ENCODE peak calls at places on chromosomes 11 and 22, in five cellular contexts. One of them, this sample, is unnamed.

GRCh38 chr11:70740475-70740825 is 342.1 kb downstream of the CTTN start:
- DNase-seq in islet precursor cell: no peak
- DNase-seq in NCI-H1092 treated with DMSO at 0.1 percent for 48 hours: no peak
- DNase-seq in pancreas: no peak
- DNase-seq in KBM-7: no peak
- DNase-seq in this sample: peak; percentile 68

GRCh38 chr22:50302564-50302963 is 4.9 kb downstream of the PLXNB2 start:
- DNase-seq in islet precursor cell: no peak
- DNase-seq in KBM-7: no peak
- DNase-seq in NCI-H1092 treated with DMSO at 0.1 percent for 48 hours: no peak
- DNase-seq in pancreas: no peak
- DNase-seq in this sample: no peak

GRCh38 chr22:49358041-49358440 is 469.6 kb downstream of the BRD1 start:
- DNase-seq in KBM-7: no peak
- DNase-seq in NCI-H1092 treated with DMSO at 0.1 percent for 48 hours: no peak
- DNase-seq in pancreas: no peak
- DNase-seq in islet precursor cell: peak; percentile 36
- DNase-seq in this sample: no peak

GRCh38 chr22:23381661-23382427 is 198.2 kb downstream of the IGLL1 start:
- DNase-seq in islet precursor cell: no peak
- DNase-seq in pancreas: no peak
- DNase-seq in KBM-7: no peak
- DNase-seq in NCI-H1092 treated with DMSO at 0.1 percent for 48 hours: no peak
- DNase-seq in this sample: no peak

GRCh38 chr11:74871037-74871436 is 77.9 kb downstream of the XRRA1 start:
- DNase-seq in KBM-7: no peak
- DNase-seq in NCI-H1092 treated with DMSO at 0.1 percent for 48 hours: no peak
- DNase-seq in pancreas: no peak
- DNase-seq in islet precursor cell: no peak
- DNase-seq in this sample: no peak

GRCh38 chr22:33658775-33659174 is 261.5 kb downstream of the LARGE1 start:
- DNase-seq in NCI-H1092 treated with DMSO at 0.1 percent for 48 hours: no peak
- DNase-seq in islet precursor cell: peak; percentile 56
- DNase-seq in KBM-7: no peak
- DNase-seq in pancreas: no peak
- DNase-seq in this sample: no peak

GRCh38 chr22:24177456-24177855 is 3.8 kb upstream of the SUSD2 start:
- DNase-seq in pancreas: peak; percentile 75
- DNase-seq in islet precursor cell: no peak
- DNase-seq in KBM-7: no peak
- DNase-seq in NCI-H1092 treated with DMSO at 0.1 percent for 48 hours: no peak
- DNase-seq in this sample: no peak

GRCh38 chr11:12063251-12063650 is 47.1 kb upstream of the MICAL2 start:
- DNase-seq in pancreas: no peak
- DNase-seq in NCI-H1092 treated with DMSO at 0.1 percent for 48 hours: no peak
- DNase-seq in islet precursor cell: no peak
- DNase-seq in KBM-7: no peak
- DNase-seq in this sample: no peak

GRCh38 chr11:33734441-33735165 is 1.6 kb downstream of the CD59 start:
- DNase-seq in pancreas: no peak
- DNase-seq in KBM-7: no peak
- DNase-seq in islet precursor cell: no peak
- DNase-seq in NCI-H1092 treated with DMSO at 0.1 percent for 48 hours: no peak
- DNase-seq in this sample: no peak

GRCh38 chr22:37502342-37503182 is 16.4 kb upstream of the MFNG start:
- DNase-seq in pancreas: no peak
- DNase-seq in islet precursor cell: peak; percentile 84
- DNase-seq in NCI-H1092 treated with DMSO at 0.1 percent for 48 hours: no peak
- DNase-seq in KBM-7: no peak
- DNase-seq in this sample: no peak

GRCh38 chr11:12066056-12066798 is 44.2 kb upstream of the MICAL2 start:
- DNase-seq in KBM-7: no peak
- DNase-seq in islet precursor cell: peak; percentile 91
- DNase-seq in pancreas: no peak
- DNase-seq in NCI-H1092 treated with DMSO at 0.1 percent for 48 hours: no peak
- DNase-seq in this sample: peak; percentile 32

GRCh38 chr11:14908214-14908880 is 16.3 kb upstream of the CYP2R1 start:
- DNase-seq in islet precursor cell: peak; percentile 60
- DNase-seq in KBM-7: peak; percentile 57
- DNase-seq in pancreas: no peak
- DNase-seq in NCI-H1092 treated with DMSO at 0.1 percent for 48 hours: peak; percentile 67
- DNase-seq in this sample: peak; percentile 1

GRCh38 chr22:38165929-38166593 is 15.6 kb downstream of the PLA2G6 start:
- DNase-seq in NCI-H1092 treated with DMSO at 0.1 percent for 48 hours: no peak
- DNase-seq in pancreas: no peak
- DNase-seq in KBM-7: no peak
- DNase-seq in islet precursor cell: no peak
- DNase-seq in this sample: no peak

GRCh38 chr11:21511835-21512440 is 680.9 kb upstream of the ANO5 start:
- DNase-seq in islet precursor cell: peak; percentile 89
- DNase-seq in KBM-7: peak; percentile 65
- DNase-seq in pancreas: no peak
- DNase-seq in NCI-H1092 treated with DMSO at 0.1 percent for 48 hours: peak; percentile 75
- DNase-seq in this sample: peak; percentile 85

GRCh38 chr22:37820350-37820749 is 2.8 kb upstream of the GALR3 start:
- DNase-seq in KBM-7: no peak
- DNase-seq in islet precursor cell: no peak
- DNase-seq in pancreas: no peak
- DNase-seq in NCI-H1092 treated with DMSO at 0.1 percent for 48 hours: no peak
- DNase-seq in this sample: no peak

GRCh38 chr11:133930767-133931448 is 25.9 kb downstream of the IGSF9B start:
- DNase-seq in NCI-H1092 treated with DMSO at 0.1 percent for 48 hours: no peak
- DNase-seq in KBM-7: no peak
- DNase-seq in pancreas: peak; percentile 61
- DNase-seq in islet precursor cell: peak; percentile 78
- DNase-seq in this sample: no peak

GRCh38 chr11:30257058-30257457 is 26.2 kb downstream of the FSHB start:
- DNase-seq in pancreas: no peak
- DNase-seq in islet precursor cell: no peak
- DNase-seq in KBM-7: no peak
- DNase-seq in NCI-H1092 treated with DMSO at 0.1 percent for 48 hours: no peak
- DNase-seq in this sample: no peak

GRCh38 chr11:3773180-3773579 is 24.2 kb downstream of the NUP98 start:
- DNase-seq in pancreas: no peak
- DNase-seq in NCI-H1092 treated with DMSO at 0.1 percent for 48 hours: no peak
- DNase-seq in islet precursor cell: no peak
- DNase-seq in KBM-7: no peak
- DNase-seq in this sample: no peak

GRCh38 chr22:30701872-30702271 is 7.2 kb downstream of the OSBP2 start:
- DNase-seq in NCI-H1092 treated with DMSO at 0.1 percent for 48 hours: no peak
- DNase-seq in islet precursor cell: no peak
- DNase-seq in pancreas: no peak
- DNase-seq in KBM-7: no peak
- DNase-seq in this sample: no peak

GRCh38 chr11:43282607-43283440 is 29.0 kb upstream of the API5 start:
- DNase-seq in islet precursor cell: peak; percentile 63
- DNase-seq in pancreas: no peak
- DNase-seq in NCI-H1092 treated with DMSO at 0.1 percent for 48 hours: peak; percentile 23
- DNase-seq in KBM-7: peak; percentile 49
- DNase-seq in this sample: peak; percentile 34

GRCh38 chr11:122186439-122187080 is 70.5 kb upstream of the BLID start:
- DNase-seq in pancreas: no peak
- DNase-seq in islet precursor cell: no peak
- DNase-seq in NCI-H1092 treated with DMSO at 0.1 percent for 48 hours: no peak
- DNase-seq in KBM-7: no peak
- DNase-seq in this sample: no peak

GRCh38 chr11:56890584-56891305 is 98.0 kb upstream of the OR5AK2 start:
- DNase-seq in pancreas: no peak
- DNase-seq in KBM-7: no peak
- DNase-seq in NCI-H1092 treated with DMSO at 0.1 percent for 48 hours: no peak
- DNase-seq in islet precursor cell: no peak
- DNase-seq in this sample: no peak

GRCh38 chr11:130782361-130783221 is 133.7 kb downstream of the SNX19 start:
- DNase-seq in pancreas: no peak
- DNase-seq in NCI-H1092 treated with DMSO at 0.1 percent for 48 hours: no peak
- DNase-seq in KBM-7: no peak
- DNase-seq in islet precursor cell: peak; percentile 77
- DNase-seq in this sample: no peak

GRCh38 chr11:2761131-2762030 is 61.6 kb upstream of the KCNQ1OT1 start:
- DNase-seq in NCI-H1092 treated with DMSO at 0.1 percent for 48 hours: no peak
- DNase-seq in KBM-7: no peak
- DNase-seq in pancreas: peak; percentile 51
- DNase-seq in islet precursor cell: peak; percentile 52
- DNase-seq in this sample: no peak

GRCh38 chr11:46291441-46292143 is 14.1 kb downstream of the CREB3L1 start:
- DNase-seq in NCI-H1092 treated with DMSO at 0.1 percent for 48 hours: no peak
- DNase-seq in KBM-7: no peak
- DNase-seq in pancreas: no peak
- DNase-seq in islet precursor cell: peak; percentile 77
- DNase-seq in this sample: no peak

GRCh38 chr11:35295751-35296150 is 123.6 kb downstream of the SLC1A2 start:
- DNase-seq in islet precursor cell: peak; percentile 59
- DNase-seq in NCI-H1092 treated with DMSO at 0.1 percent for 48 hours: no peak
- DNase-seq in pancreas: no peak
- DNase-seq in KBM-7: no peak
- DNase-seq in this sample: no peak

GRCh38 chr11:64759722-64760719 is at the start of gene PYGM:
- DNase-seq in NCI-H1092 treated with DMSO at 0.1 percent for 48 hours: no peak
- DNase-seq in islet precursor cell: peak; percentile 88
- DNase-seq in KBM-7: peak; percentile 28
- DNase-seq in pancreas: no peak
- DNase-seq in this sample: no peak

GRCh38 chr11:57476883-57477506 is 16.7 kb downstream of the RTN4RL2 start:
- DNase-seq in pancreas: peak; percentile 87
- DNase-seq in KBM-7: no peak
- DNase-seq in islet precursor cell: peak; percentile 73
- DNase-seq in NCI-H1092 treated with DMSO at 0.1 percent for 48 hours: no peak
- DNase-seq in this sample: no peak

GRCh38 chr22:20153945-20154344 is 3.1 kb upstream of the CCDC188 start:
- DNase-seq in islet precursor cell: no peak
- DNase-seq in KBM-7: no peak
- DNase-seq in NCI-H1092 treated with DMSO at 0.1 percent for 48 hours: no peak
- DNase-seq in pancreas: no peak
- DNase-seq in this sample: no peak

GRCh38 chr22:42702675-42703074 is 18.0 kb downstream of the A4GALT start:
- DNase-seq in KBM-7: no peak
- DNase-seq in NCI-H1092 treated with DMSO at 0.1 percent for 48 hours: no peak
- DNase-seq in pancreas: no peak
- DNase-seq in islet precursor cell: no peak
- DNase-seq in this sample: no peak

GRCh38 chr22:48942698-48943566 is 884.7 kb downstream of the BRD1 start:
- DNase-seq in KBM-7: no peak
- DNase-seq in islet precursor cell: peak; percentile 38
- DNase-seq in NCI-H1092 treated with DMSO at 0.1 percent for 48 hours: no peak
- DNase-seq in pancreas: no peak
- DNase-seq in this sample: no peak

GRCh38 chr11:121596195-121597145 is 143.7 kb upstream of the SORL1-AS1 start:
- DNase-seq in islet precursor cell: no peak
- DNase-seq in NCI-H1092 treated with DMSO at 0.1 percent for 48 hours: no peak
- DNase-seq in KBM-7: no peak
- DNase-seq in pancreas: no peak
- DNase-seq in this sample: no peak

GRCh38 chr22:20602589-20603164 is 95.3 kb downstream of the MED15 start:
- DNase-seq in KBM-7: no peak
- DNase-seq in NCI-H1092 treated with DMSO at 0.1 percent for 48 hours: peak; percentile 12
- DNase-seq in islet precursor cell: peak; percentile 46
- DNase-seq in pancreas: no peak
- DNase-seq in this sample: no peak

GRCh38 chr11:102268083-102268984 is 49.0 kb upstream of the BIRC3 start:
- DNase-seq in pancreas: peak; percentile 97
- DNase-seq in islet precursor cell: peak; percentile 97
- DNase-seq in KBM-7: peak; percentile 66
- DNase-seq in NCI-H1092 treated with DMSO at 0.1 percent for 48 hours: peak; percentile 74
- DNase-seq in this sample: peak; percentile 88

GRCh38 chr11:2193099-2193886 is 21.7 kb upstream of the TH start:
- DNase-seq in pancreas: no peak
- DNase-seq in islet precursor cell: no peak
- DNase-seq in NCI-H1092 treated with DMSO at 0.1 percent for 48 hours: no peak
- DNase-seq in KBM-7: no peak
- DNase-seq in this sample: no peak

GRCh38 chr22:24008022-24008283 is 2.7 kb upstream of the GSTT4 start:
- DNase-seq in NCI-H1092 treated with DMSO at 0.1 percent for 48 hours: no peak
- DNase-seq in KBM-7: no peak
- DNase-seq in pancreas: no peak
- DNase-seq in islet precursor cell: no peak
- DNase-seq in this sample: no peak

GRCh38 chr11:131668867-131669780 is 298.7 kb downstream of the NTM start:
- DNase-seq in NCI-H1092 treated with DMSO at 0.1 percent for 48 hours: no peak
- DNase-seq in pancreas: no peak
- DNase-seq in KBM-7: peak; percentile 9
- DNase-seq in islet precursor cell: peak; percentile 93
- DNase-seq in this sample: peak; percentile 5

GRCh38 chr11:68470304-68470811 is 9.8 kb downstream of the PPP6R3 start:
- DNase-seq in KBM-7: no peak
- DNase-seq in NCI-H1092 treated with DMSO at 0.1 percent for 48 hours: no peak
- DNase-seq in islet precursor cell: no peak
- DNase-seq in pancreas: no peak
- DNase-seq in this sample: no peak